ENCODE peak calls at places on chromosome 13, in ten cellular contexts. One of them, this sample, is unnamed.

GRCh38 chr13:94249512-94249911 is 230.0 kb downstream of the DCT start:
- DNase-seq in foreskin fibroblast: peak; percentile 85
- DNase-seq in neural progenitor cell: peak; percentile 39
- DNase-seq in left ventricle myocardium inferior: no peak
- DNase-seq in cardiac fibroblast: peak; percentile 66
- DNase-seq in IMR-90: peak; percentile 88
- DNase-seq in lower leg skin: no peak
- DNase-seq in fibroblast of lung: peak; percentile 63
- DNase-seq in heart left ventricle: no peak
- DNase-seq in epithelial cell of esophagus: no peak
- DNase-seq in this sample: peak; percentile 91

GRCh38 chr13:110644892-110645521 is 29.7 kb downstream of the NAXD start:
- DNase-seq in foreskin fibroblast: peak; percentile 90
- DNase-seq in neural progenitor cell: peak; percentile 93
- DNase-seq in left ventricle myocardium inferior: peak; percentile 65
- DNase-seq in cardiac fibroblast: peak; percentile 63
- DNase-seq in IMR-90: peak; percentile 55
- DNase-seq in lower leg skin: peak; percentile 86
- DNase-seq in fibroblast of lung: peak; percentile 64
- DNase-seq in heart left ventricle: peak; percentile 62
- DNase-seq in epithelial cell of esophagus: peak; percentile 62
- DNase-seq in this sample: no peak

GRCh38 chr13:33318037-33318436 is 32.5 kb upstream of the STARD13 start:
- DNase-seq in foreskin fibroblast: no peak
- DNase-seq in neural progenitor cell: no peak
- DNase-seq in left ventricle myocardium inferior: no peak
- DNase-seq in cardiac fibroblast: no peak
- DNase-seq in IMR-90: peak; percentile 21
- DNase-seq in lower leg skin: no peak
- DNase-seq in fibroblast of lung: no peak
- DNase-seq in heart left ventricle: no peak
- DNase-seq in epithelial cell of esophagus: no peak
- DNase-seq in this sample: no peak

GRCh38 chr13:73365240-73365639 is 306.4 kb downstream of the KLF5 start:
- DNase-seq in foreskin fibroblast: no peak
- DNase-seq in neural progenitor cell: no peak
- DNase-seq in left ventricle myocardium inferior: no peak
- DNase-seq in cardiac fibroblast: no peak
- DNase-seq in IMR-90: no peak
- DNase-seq in lower leg skin: no peak
- DNase-seq in fibroblast of lung: no peak
- DNase-seq in heart left ventricle: no peak
- DNase-seq in epithelial cell of esophagus: no peak
- DNase-seq in this sample: no peak

GRCh38 chr13:48891586-48891985 is 84.1 kb upstream of the FNDC3A start:
- DNase-seq in foreskin fibroblast: peak; percentile 86
- DNase-seq in neural progenitor cell: no peak
- DNase-seq in left ventricle myocardium inferior: no peak
- DNase-seq in cardiac fibroblast: peak; percentile 22
- DNase-seq in IMR-90: peak; percentile 72
- DNase-seq in lower leg skin: peak; percentile 82
- DNase-seq in fibroblast of lung: peak; percentile 37
- DNase-seq in heart left ventricle: no peak
- DNase-seq in epithelial cell of esophagus: peak; percentile 77
- DNase-seq in this sample: no peak

GRCh38 chr13:48154671-48155070 is 59.8 kb upstream of the MED4 start:
- DNase-seq in foreskin fibroblast: no peak
- DNase-seq in neural progenitor cell: no peak
- DNase-seq in left ventricle myocardium inferior: no peak
- DNase-seq in cardiac fibroblast: no peak
- DNase-seq in IMR-90: no peak
- DNase-seq in lower leg skin: no peak
- DNase-seq in fibroblast of lung: no peak
- DNase-seq in heart left ventricle: no peak
- DNase-seq in epithelial cell of esophagus: no peak
- DNase-seq in this sample: no peak

GRCh38 chr13:91346848-91347211 is 657 bp upstream of the MIR17HG start:
- DNase-seq in foreskin fibroblast: peak; percentile 35
- DNase-seq in neural progenitor cell: peak; percentile 51
- DNase-seq in left ventricle myocardium inferior: no peak
- DNase-seq in cardiac fibroblast: peak; percentile 4
- DNase-seq in IMR-90: no peak
- DNase-seq in lower leg skin: no peak
- DNase-seq in fibroblast of lung: no peak
- DNase-seq in heart left ventricle: no peak
- DNase-seq in epithelial cell of esophagus: peak; percentile 21
- DNase-seq in this sample: no peak

GRCh38 chr13:53953205-53953604 is 924.6 kb downstream of the OLFM4 start:
- DNase-seq in foreskin fibroblast: no peak
- DNase-seq in neural progenitor cell: no peak
- DNase-seq in left ventricle myocardium inferior: no peak
- DNase-seq in cardiac fibroblast: no peak
- DNase-seq in IMR-90: no peak
- DNase-seq in lower leg skin: no peak
- DNase-seq in fibroblast of lung: no peak
- DNase-seq in heart left ventricle: no peak
- DNase-seq in epithelial cell of esophagus: no peak
- DNase-seq in this sample: no peak

GRCh38 chr13:94079876-94080275 is 399.6 kb downstream of the DCT start:
- DNase-seq in foreskin fibroblast: peak; percentile 79
- DNase-seq in neural progenitor cell: no peak
- DNase-seq in left ventricle myocardium inferior: no peak
- DNase-seq in cardiac fibroblast: peak; percentile 54
- DNase-seq in IMR-90: peak; percentile 54
- DNase-seq in lower leg skin: no peak
- DNase-seq in fibroblast of lung: peak; percentile 69
- DNase-seq in heart left ventricle: no peak
- DNase-seq in epithelial cell of esophagus: no peak
- DNase-seq in this sample: no peak

GRCh38 chr13:69035771-69036170 is 1071.9 kb upstream of the ATXN8OS start:
- DNase-seq in foreskin fibroblast: no peak
- DNase-seq in neural progenitor cell: no peak
- DNase-seq in left ventricle myocardium inferior: no peak
- DNase-seq in cardiac fibroblast: no peak
- DNase-seq in IMR-90: no peak
- DNase-seq in lower leg skin: no peak
- DNase-seq in fibroblast of lung: no peak
- DNase-seq in heart left ventricle: no peak
- DNase-seq in epithelial cell of esophagus: no peak
- DNase-seq in this sample: no peak

GRCh38 chr13:32989331-32989730 is 26.9 kb upstream of the KL start:
- DNase-seq in foreskin fibroblast: peak; percentile 4
- DNase-seq in neural progenitor cell: no peak
- DNase-seq in left ventricle myocardium inferior: no peak
- DNase-seq in cardiac fibroblast: no peak
- DNase-seq in IMR-90: no peak
- DNase-seq in lower leg skin: no peak
- DNase-seq in fibroblast of lung: no peak
- DNase-seq in heart left ventricle: no peak
- DNase-seq in epithelial cell of esophagus: no peak
- DNase-seq in this sample: no peak

GRCh38 chr13:99129050-99129449 is 71.6 kb upstream of the UBAC2 start:
- DNase-seq in foreskin fibroblast: no peak
- DNase-seq in neural progenitor cell: no peak
- DNase-seq in left ventricle myocardium inferior: no peak
- DNase-seq in cardiac fibroblast: no peak
- DNase-seq in IMR-90: no peak
- DNase-seq in lower leg skin: no peak
- DNase-seq in fibroblast of lung: no peak
- DNase-seq in heart left ventricle: no peak
- DNase-seq in epithelial cell of esophagus: no peak
- DNase-seq in this sample: no peak

GRCh38 chr13:110454956-110455355 is 106.6 kb downstream of the RAB20 start:
- DNase-seq in foreskin fibroblast: no peak
- DNase-seq in neural progenitor cell: no peak
- DNase-seq in left ventricle myocardium inferior: peak; percentile 28
- DNase-seq in cardiac fibroblast: no peak
- DNase-seq in IMR-90: no peak
- DNase-seq in lower leg skin: no peak
- DNase-seq in fibroblast of lung: no peak
- DNase-seq in heart left ventricle: no peak
- DNase-seq in epithelial cell of esophagus: no peak
- DNase-seq in this sample: no peak

GRCh38 chr13:23570099-23570926 is at the start of gene TNFRSF19:
- DNase-seq in foreskin fibroblast: peak; percentile 84
- DNase-seq in neural progenitor cell: peak; percentile 75
- DNase-seq in left ventricle myocardium inferior: peak; percentile 45
- DNase-seq in cardiac fibroblast: peak; percentile 77
- DNase-seq in IMR-90: peak; percentile 91
- DNase-seq in lower leg skin: no peak
- DNase-seq in fibroblast of lung: peak; percentile 84
- DNase-seq in heart left ventricle: peak; percentile 62
- DNase-seq in epithelial cell of esophagus: peak; percentile 48
- DNase-seq in this sample: peak; percentile 88

DNA sequence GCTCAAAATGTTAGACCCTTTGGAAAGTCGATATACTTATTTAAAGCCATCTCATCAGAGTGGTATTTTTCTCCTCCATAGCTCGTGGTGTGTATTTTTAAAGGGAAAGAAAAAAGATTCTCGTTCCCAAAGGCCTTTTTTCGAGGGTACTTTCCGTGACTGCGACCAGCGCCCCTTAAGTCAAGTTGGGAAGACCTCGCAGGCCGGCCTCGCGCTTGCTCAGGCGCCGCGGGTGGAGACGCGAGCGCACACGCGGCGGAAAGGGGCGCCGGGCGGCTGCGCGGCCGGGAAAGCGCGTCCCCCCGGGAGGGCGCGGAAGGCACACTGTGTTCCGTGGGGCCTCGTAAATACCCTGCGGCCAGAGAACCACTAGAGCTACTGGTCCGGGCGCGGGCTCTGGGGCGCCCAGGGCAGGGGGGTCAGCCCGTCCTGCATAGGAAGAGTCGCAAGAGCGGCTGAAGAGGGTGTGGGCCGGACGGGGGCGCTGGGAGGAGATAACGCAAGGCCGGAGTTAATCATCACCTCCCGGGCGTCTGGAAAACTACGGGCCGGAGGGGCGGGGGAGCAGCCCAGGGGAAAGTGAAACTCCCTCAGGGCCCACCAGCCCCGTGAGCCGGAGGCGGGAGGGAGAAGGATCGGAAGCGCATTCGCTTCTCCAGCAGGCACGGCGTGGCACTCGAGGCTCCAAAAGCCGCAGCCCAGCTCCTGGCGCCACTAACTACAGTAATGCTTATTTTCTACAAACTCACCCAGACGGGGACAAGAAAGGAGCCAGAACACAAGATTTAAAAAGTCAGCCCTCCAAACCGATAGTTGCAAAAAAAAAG is 1.2 kb upstream of the WBP4 start:
- DNase-seq in foreskin fibroblast: peak; percentile 96
- DNase-seq in neural progenitor cell: peak; percentile 94
- DNase-seq in left ventricle myocardium inferior: peak; percentile 91
- DNase-seq in cardiac fibroblast: peak; percentile 92
- DNase-seq in IMR-90: peak; percentile 87
- DNase-seq in lower leg skin: peak; percentile 98
- DNase-seq in fibroblast of lung: peak; percentile 91
- DNase-seq in heart left ventricle: peak; percentile 90
- DNase-seq in epithelial cell of esophagus: peak; percentile 90
- DNase-seq in this sample: peak; percentile 68
- TF ChIP-seq CTCF in foreskin fibroblast: peak; percentile 33
- TF ChIP-seq CTCF in neural progenitor cell: peak; percentile 54
- TF ChIP-seq CTCF in left ventricle myocardium inferior: peak; percentile 38
- TF ChIP-seq CTCF in cardiac fibroblast: peak; percentile 23
- TF ChIP-seq CTCF in IMR-90: peak; percentile 38
- TF ChIP-seq CTCF in lower leg skin: no peak
- TF ChIP-seq CTCF in fibroblast of lung: peak; percentile 26
- TF ChIP-seq CTCF in heart left ventricle: peak; percentile 24
- TF ChIP-seq CTCF in epithelial cell of esophagus: peak; percentile 40
- TF ChIP-seq CTCF in this sample: peak; percentile 29

GRCh38 chr13:27923794-27924528 is 4.2 kb downstream of the PDX1 start:
- DNase-seq in foreskin fibroblast: no peak
- DNase-seq in neural progenitor cell: peak; percentile 62
- DNase-seq in left ventricle myocardium inferior: no peak
- DNase-seq in cardiac fibroblast: no peak
- DNase-seq in IMR-90: no peak
- DNase-seq in lower leg skin: peak; percentile 80
- DNase-seq in fibroblast of lung: no peak
- DNase-seq in heart left ventricle: no peak
- DNase-seq in epithelial cell of esophagus: no peak
- DNase-seq in this sample: no peak
- TF ChIP-seq CTCF in foreskin fibroblast: no peak
- TF ChIP-seq CTCF in neural progenitor cell: peak; percentile 10
- TF ChIP-seq CTCF in left ventricle myocardium inferior: no peak
- TF ChIP-seq CTCF in cardiac fibroblast: no peak
- TF ChIP-seq CTCF in IMR-90: no peak
- TF ChIP-seq CTCF in lower leg skin: no peak
- TF ChIP-seq CTCF in fibroblast of lung: no peak
- TF ChIP-seq CTCF in heart left ventricle: no peak
- TF ChIP-seq CTCF in epithelial cell of esophagus: no peak
- TF ChIP-seq CTCF in this sample: no peak

GRCh38 chr13:100987993-100988392 is 313.4 kb upstream of the TMTC4 start:
- DNase-seq in foreskin fibroblast: peak; percentile 42
- DNase-seq in neural progenitor cell: peak; percentile 57
- DNase-seq in left ventricle myocardium inferior: no peak
- DNase-seq in cardiac fibroblast: no peak
- DNase-seq in IMR-90: peak; percentile 26
- DNase-seq in lower leg skin: no peak
- DNase-seq in fibroblast of lung: no peak
- DNase-seq in heart left ventricle: no peak
- DNase-seq in epithelial cell of esophagus: peak; percentile 21
- DNase-seq in this sample: no peak
- TF ChIP-seq CTCF in foreskin fibroblast: peak; percentile 21
- TF ChIP-seq CTCF in neural progenitor cell: peak; percentile 54
- TF ChIP-seq CTCF in left ventricle myocardium inferior: no peak
- TF ChIP-seq CTCF in cardiac fibroblast: no peak
- TF ChIP-seq CTCF in IMR-90: peak; percentile 50
- TF ChIP-seq CTCF in lower leg skin: no peak
- TF ChIP-seq CTCF in fibroblast of lung: no peak
- TF ChIP-seq CTCF in heart left ventricle: no peak
- TF ChIP-seq CTCF in epithelial cell of esophagus: peak; percentile 44
- TF ChIP-seq CTCF in this sample: peak; percentile 68

GRCh38 chr13:105990256-105990958 is 545.1 kb downstream of the EFNB2 start:
- DNase-seq in foreskin fibroblast: peak; percentile 54
- DNase-seq in neural progenitor cell: no peak
- DNase-seq in left ventricle myocardium inferior: no peak
- DNase-seq in cardiac fibroblast: no peak
- DNase-seq in IMR-90: peak; percentile 74
- DNase-seq in lower leg skin: no peak
- DNase-seq in fibroblast of lung: peak; percentile 47
- DNase-seq in heart left ventricle: no peak
- DNase-seq in epithelial cell of esophagus: peak; percentile 95
- DNase-seq in this sample: no peak

GRCh38 chr13:105991131-105991530 is 544.3 kb downstream of the EFNB2 start:
- DNase-seq in foreskin fibroblast: no peak
- DNase-seq in neural progenitor cell: no peak
- DNase-seq in left ventricle myocardium inferior: no peak
- DNase-seq in cardiac fibroblast: no peak
- DNase-seq in IMR-90: no peak
- DNase-seq in lower leg skin: no peak
- DNase-seq in fibroblast of lung: no peak
- DNase-seq in heart left ventricle: no peak
- DNase-seq in epithelial cell of esophagus: no peak
- DNase-seq in this sample: no peak

GRCh38 chr13:105996391-105997028 is 539.0 kb downstream of the EFNB2 start:
- DNase-seq in foreskin fibroblast: no peak
- DNase-seq in neural progenitor cell: no peak
- DNase-seq in left ventricle myocardium inferior: no peak
- DNase-seq in cardiac fibroblast: no peak
- DNase-seq in IMR-90: no peak
- DNase-seq in lower leg skin: no peak
- DNase-seq in fibroblast of lung: no peak
- DNase-seq in heart left ventricle: no peak
- DNase-seq in epithelial cell of esophagus: no peak
- DNase-seq in this sample: no peak

GRCh38 chr13:105994340-105994739 is 541.1 kb downstream of the EFNB2 start:
- DNase-seq in foreskin fibroblast: no peak
- DNase-seq in neural progenitor cell: no peak
- DNase-seq in left ventricle myocardium inferior: no peak
- DNase-seq in cardiac fibroblast: no peak
- DNase-seq in IMR-90: no peak
- DNase-seq in lower leg skin: no peak
- DNase-seq in fibroblast of lung: no peak
- DNase-seq in heart left ventricle: no peak
- DNase-seq in epithelial cell of esophagus: no peak
- DNase-seq in this sample: no peak

GRCh38 chr13:105991622-105992254 is 543.7 kb downstream of the EFNB2 start:
- DNase-seq in foreskin fibroblast: peak; percentile 87
- DNase-seq in neural progenitor cell: no peak
- DNase-seq in left ventricle myocardium inferior: no peak
- DNase-seq in cardiac fibroblast: peak; percentile 66
- DNase-seq in IMR-90: peak; percentile 80
- DNase-seq in lower leg skin: no peak
- DNase-seq in fibroblast of lung: peak; percentile 83
- DNase-seq in heart left ventricle: no peak
- DNase-seq in epithelial cell of esophagus: peak; percentile 100
- DNase-seq in this sample: peak; percentile 44
- TF ChIP-seq CTCF in foreskin fibroblast: no peak
- TF ChIP-seq CTCF in neural progenitor cell: no peak
- TF ChIP-seq CTCF in left ventricle myocardium inferior: no peak
- TF ChIP-seq CTCF in cardiac fibroblast: no peak
- TF ChIP-seq CTCF in IMR-90: no peak
- TF ChIP-seq CTCF in lower leg skin: no peak
- TF ChIP-seq CTCF in fibroblast of lung: no peak
- TF ChIP-seq CTCF in heart left ventricle: no peak
- TF ChIP-seq CTCF in epithelial cell of esophagus: peak; percentile 6
- TF ChIP-seq CTCF in this sample: no peak

This sample was measured in astrocyte of the cerebellum.